ENCODE peak calls at places on chromosomes 11 and 22, in six cellular contexts. S is mucosa of gallbladder; Y is NCI-H226; A is activated CD8-positive, alpha-beta T cell treated with anti-CD3 and anti-CD28 coated beads, Interleukin-2, amount 10 ng/mL, durations not matched to agents 7 days and 5 days; D is mesenteric fat pad; B is posterior cingulate gyrus. L is an unnamed sample.

GRCh38 chr22:28019360-28019759 is 100.3 kb upstream of the PITPNB start:
- DNase-seq in S (no peak), Y (no peak), A (no peak), D (peak; percentile 67), B (peak; percentile 7), L (no peak)

GRCh38 chr11:34028407-34028804 is 23.1 kb upstream of the CAPRIN1 start:
- DNase-seq in S (no peak), Y (no peak), A (no peak), D (no peak), B (peak; percentile 20), L (no peak)

GRCh38 chr11:3052109-3052479 is 5.1 kb downstream of the CARS1 start:
- DNase-seq in S (no peak), Y (no peak), A (no peak), D (no peak), B (no peak), L (peak; percentile 50)

GRCh38 chr11:76806131-76806530 is 23.0 kb downstream of the TSKU start:
- DNase-seq in S (peak; percentile 5), Y (no peak), A (no peak), D (peak; percentile 81), B (no peak), L (no peak)

GRCh38 chr22:38148252-38148651 is 33.4 kb downstream of the PLA2G6 start:
- DNase-seq in S (no peak), Y (peak; percentile 52), A (no peak), D (no peak), B (no peak), L (no peak)

GRCh38 chr22:20530368-20531153 is 23.2 kb downstream of the MED15 start:
- DNase-seq in S (no peak), Y (peak; percentile 73), A (no peak), D (no peak), B (no peak), L (no peak)

GRCh38 chr22:28004021-28004420 is 85.0 kb upstream of the PITPNB start:
- DNase-seq in S (no peak), Y (no peak), A (no peak), D (no peak), B (no peak), L (no peak)

GRCh38 chr11:3094223-3094824 is 37.1 kb upstream of the CARS1 start:
- DNase-seq in S (no peak), Y (no peak), A (no peak), D (peak; percentile 87), B (no peak), L (no peak)

GRCh38 chr11:70713988-70714665 is 315.8 kb downstream of the CTTN start:
- DNase-seq in S (no peak), Y (peak; percentile 20), A (no peak), D (no peak), B (no peak), L (no peak)

GRCh38 chr11:121754603-121755002 is 301.8 kb upstream of the SORL1-AS1 start:
- DNase-seq in S (no peak), Y (no peak), A (no peak), D (no peak), B (no peak), L (no peak)

GRCh38 chr11:94647926-94648325 is 80.8 kb downstream of the PIWIL4 start:
- DNase-seq in S (peak; percentile 37), Y (no peak), A (no peak), D (no peak), B (no peak), L (no peak)

GRCh38 chr11:72203163-72203562 is 11.2 kb downstream of the FOLR1 start:
- DNase-seq in S (no peak), Y (no peak), A (no peak), D (peak; percentile 2), B (no peak), L (no peak)